ENCODE peak calls at places on chromosomes 3 and 15, in nine cellular contexts. V, L, S, B, D, C, H, T and A are unnamed samples.

GRCh38 chr15:69275933-69276565 is 22.7 kb upstream of the PAQR5 start:
- DNase-seq in H (no peak), T (no peak), B (no peak), D (no peak), L (no peak), V (no peak), C (no peak), S (no peak), A (no peak)

GRCh38 chr3:38133557-38134405 is 3.1 kb downstream of the ACAA1 start:
- DNase-seq in T (no peak), H (no peak), L (no peak), V (no peak), D (no peak), C (peak), S (no peak), B (no peak), A (no peak)

GRCh38 chr3:9666704-9667445 is 17.6 kb downstream of the MTMR14 start:
- DNase-seq in L (no peak), B (no peak), V (no peak), C (no peak), H (no peak), T (no peak), D (no peak), S (no peak), A (no peak)

GRCh38 chr3:110314512-110315114 is 757.0 kb upstream of the NECTIN3 start:
- DNase-seq in D (peak), S (peak), H (peak), B (peak), V (no peak), C (peak), L (peak), T (no peak), A (peak)

GRCh38 chr3:84946240-84946639 is 12.5 kb upstream of the CADM2 start:
- DNase-seq in L (no peak), B (peak), T (no peak), C (no peak), V (no peak), S (peak), D (no peak), H (no peak), A (no peak)

GRCh38 chr3:53726654-53727053 is 119.6 kb downstream of the CHDH start:
- DNase-seq in T (no peak), V (no peak), L (no peak), H (no peak), B (no peak), S (no peak), C (no peak), D (no peak), A (no peak)

GRCh38 chr3:46208167-46208704 is at the start of gene CCR1:
- DNase-seq in T (no peak), B (peak), S (peak), D (no peak), H (peak), V (peak), C (peak), L (no peak), A (peak)

GRCh38 chr3:189458536-189458935 is 172.7 kb upstream of the TP63 start:
- DNase-seq in T (no peak), H (no peak), S (peak), D (peak), C (peak), V (no peak), B (no peak), L (no peak), A (no peak)

GRCh38 chr15:72994778-72995177 is 57.5 kb upstream of the NEO1 start:
- DNase-seq in L (no peak), B (no peak), H (peak), T (peak), V (no peak), C (no peak), S (no peak), D (no peak), A (no peak)

GRCh38 chr3:52912885-52913731 is 15.8 kb upstream of the STIMATE start:
- DNase-seq in L (no peak), C (no peak), V (no peak), T (no peak), B (no peak), S (no peak), H (no peak), D (no peak), A (no peak)

GRCh38 chr3:115040673-115041286 is 106.3 kb downstream of the ZBTB20 start:
- DNase-seq in S (peak), B (peak), D (no peak), H (peak), C (peak), L (peak), T (no peak), V (no peak), A (no peak)

GRCh38 chr15:98728107-98728810 is 79.9 kb downstream of the IGF1R start:
- DNase-seq in H (no peak), B (no peak), T (no peak), S (no peak), D (no peak), V (no peak), L (no peak), C (no peak), A (no peak)